ENCODE peak calls at places on chromosome 15, in five cellular contexts. L, Y, I, V and U are unnamed samples.

GRCh38 chr15:38680780-38681179 is 116.2 kb upstream of the RASGRP1 start:
- DNase-seq in V (no peak), L (no peak), Y (no peak), I (no peak), U (no peak)

GRCh38 chr15:71526061-71526460 is 284.3 kb upstream of the NR2E3 start:
- DNase-seq in Y (no peak), V (peak), I (no peak), L (no peak), U (no peak)

GRCh38 chr15:43776101-43776717 is 557 bp downstream of the ELL3 start:
- DNase-seq in L (no peak), Y (no peak), V (no peak), I (peak), U (no peak)

GRCh38 chr15:45100884-45101622 is 12.9 kb downstream of the DUOX2 start:
- DNase-seq in V (no peak), I (no peak), L (peak), Y (no peak), U (no peak)

GRCh38 chr15:35657679-35658201 is 111.8 kb upstream of the DPH6 start:
- DNase-seq in Y (no peak), L (no peak), V (peak), I (no peak), U (no peak)

GRCh38 chr15:42932833-42933515 is 12.4 kb upstream of the TTBK2 start:
- DNase-seq in V (no peak), I (no peak), L (no peak), Y (no peak), U (no peak)

GRCh38 chr15:22813844-22814243 is 24.6 kb upstream of the NIPA2 start:
- DNase-seq in V (no peak), L (no peak), Y (no peak), I (no peak), U (no peak)

GRCh38 chr15:71603379-71603778 is 207.0 kb upstream of the NR2E3 start:
- DNase-seq in L (no peak), I (no peak), V (no peak), Y (no peak), U (no peak)

GRCh38 chr15:76222159-76222558 is 89.1 kb downstream of the ETFA start:
- DNase-seq in I (no peak), V (no peak), L (no peak), Y (no peak), U (no peak)

GRCh38 chr15:81890496-81890895 is 155.3 kb downstream of the MEX3B start:
- DNase-seq in I (no peak), Y (no peak), L (no peak), V (no peak), U (no peak)

GRCh38 chr15:69085325-69086081 is 71.0 kb downstream of the NOX5 start:
- DNase-seq in L (no peak), Y (no peak), V (no peak), I (no peak), U (no peak)

GRCh38 chr15:87496109-87496508 is 760.4 kb downstream of the NTRK3 start:
- DNase-seq in L (no peak), V (no peak), Y (no peak), I (no peak), U (no peak)

GRCh38 chr15:50046868-50047267 is 72.2 kb downstream of the ATP8B4 start:
- DNase-seq in L (no peak), V (no peak), Y (no peak), I (no peak), U (no peak)

GRCh38 chr15:70401709-70402108 is 304.0 kb upstream of the TLE3 start:
- DNase-seq in V (no peak), Y (no peak), L (no peak), I (no peak), U (no peak)

DNA sequence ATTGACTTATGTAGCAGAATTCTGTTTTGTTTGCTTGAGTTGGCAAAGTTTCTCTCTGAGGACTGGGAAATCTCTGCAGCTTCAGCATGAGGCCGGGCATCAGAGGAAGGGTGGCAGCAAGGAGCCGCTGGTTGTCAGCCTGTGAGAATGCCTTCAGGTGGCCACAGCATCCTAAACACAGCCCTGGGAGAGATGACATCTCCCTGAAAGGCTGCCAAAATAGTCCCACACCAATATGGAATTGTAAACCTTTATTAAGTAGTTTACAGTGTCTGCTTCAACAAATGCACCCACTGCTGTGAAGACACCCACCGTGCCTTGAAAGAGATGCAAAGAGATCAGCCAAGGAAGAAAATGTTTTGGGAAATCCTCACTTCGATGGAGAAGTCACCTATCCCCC is 609.7 kb upstream of the ARRDC4 start:
- DNase-seq in V (no peak), Y (no peak), I (no peak), L (no peak), U (no peak)
- H3K27ac ChIP-seq in V (no peak), Y (no peak), I (no peak), L (no peak), U (no peak)

GRCh38 chr15:55856506-55856905 is 113.6 kb upstream of the PRTG start:
- DNase-seq in Y (no peak), I (no peak), V (peak), L (no peak), U (no peak)
- H3K27ac ChIP-seq in Y (no peak), I (no peak), V (no peak), L (no peak), U (no peak)

DNA sequence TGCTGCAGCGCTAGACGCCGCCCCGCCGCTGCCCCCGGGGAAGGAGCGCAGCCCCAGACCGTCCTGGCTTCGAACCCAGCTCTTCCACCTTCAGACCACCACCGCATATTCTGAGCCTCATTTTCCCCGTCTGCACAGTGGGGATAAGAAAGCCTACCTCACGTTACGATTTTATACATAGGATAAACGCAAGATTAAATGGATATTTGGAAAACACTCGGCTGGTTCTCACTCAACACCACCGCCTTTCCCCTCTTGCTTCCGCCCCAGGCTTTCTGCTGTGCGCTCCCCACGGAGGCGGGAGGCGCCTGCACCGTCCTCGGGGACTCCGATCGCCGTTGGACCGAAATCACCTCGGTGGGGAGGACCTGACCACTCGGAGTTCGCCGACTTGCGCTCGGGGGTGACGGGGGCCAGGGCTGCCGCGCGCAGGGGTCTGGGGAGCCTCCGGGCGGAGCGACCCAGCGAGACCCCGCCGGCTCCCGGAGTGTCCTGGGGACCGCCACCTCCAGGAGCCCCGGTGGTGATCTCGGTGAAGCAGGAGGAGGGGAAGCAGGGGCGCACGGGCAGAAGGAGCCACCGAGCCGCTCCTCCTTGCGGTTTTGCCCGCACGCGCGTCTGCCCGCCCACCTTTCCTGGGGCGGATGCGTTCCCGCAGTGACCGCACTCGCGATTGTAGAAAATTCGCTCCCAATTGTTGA is 4.0 kb downstream of the FBXL22 start:
- DNase-seq in L (no peak), I (peak), Y (no peak), V (peak), U (no peak)
- H3K27ac ChIP-seq in L (peak), I (peak), Y (peak), V (no peak), U (peak)

DNA sequence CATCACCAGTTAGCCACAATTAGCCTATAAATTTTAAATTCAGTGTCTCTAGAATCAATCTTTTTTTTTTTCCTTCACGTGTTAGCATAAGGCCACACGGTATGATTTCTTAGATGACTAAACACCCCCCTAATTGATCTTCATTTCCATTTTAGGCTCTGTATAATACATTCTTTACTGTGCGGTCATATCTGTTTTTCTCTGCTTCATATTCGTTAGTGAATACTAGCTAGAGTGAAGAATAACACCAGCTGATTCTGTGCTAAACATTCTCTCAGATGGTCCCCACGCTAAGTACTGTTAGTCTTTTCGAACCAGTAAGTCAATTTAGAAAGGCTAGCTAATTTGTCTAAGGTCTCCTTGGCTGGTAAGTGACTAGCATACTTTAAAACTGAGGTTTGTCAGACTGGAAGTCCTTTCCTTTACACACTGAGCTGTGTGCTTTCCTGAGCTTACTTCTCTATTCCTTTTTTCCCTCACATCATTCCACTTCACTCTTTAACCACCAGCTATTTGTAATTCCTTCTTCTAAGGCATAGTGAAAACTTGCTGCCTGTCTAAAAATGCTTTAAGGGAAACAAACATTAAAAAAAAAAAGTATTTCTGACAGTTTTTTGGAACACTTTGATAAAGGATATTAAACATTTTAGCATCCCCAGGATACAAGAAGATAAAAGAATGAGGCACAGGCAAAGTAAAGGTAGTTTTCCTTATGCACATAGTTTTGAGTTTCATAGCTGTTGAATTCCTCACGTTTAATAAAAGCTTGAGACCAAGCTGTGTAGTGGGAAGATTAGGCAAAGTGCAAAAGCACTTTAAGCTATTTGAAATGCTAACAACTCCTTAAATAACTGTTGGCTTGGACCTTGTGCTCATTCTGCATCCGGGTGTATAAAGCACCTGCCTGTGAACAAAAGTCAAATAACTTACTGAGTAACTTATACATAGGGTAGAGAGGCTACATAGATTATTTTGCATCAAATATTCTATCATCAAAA is 17.1 kb downstream of the ZFAND6 start:
- DNase-seq in V (no peak), I (no peak), Y (no peak), L (no peak), U (no peak)
- H3K27ac ChIP-seq in V (peak), I (no peak), Y (no peak), L (no peak), U (no peak)